ENCODE peak calls at places on chromosomes 5 and 9, in five cellular contexts. N is astrocyte; B is stimulated activated naive CD4-positive, alpha-beta T cell; D is AG10803; P is AG08395. S is an unnamed sample.

GRCh38 chr5:51002368-51002767 is 335.9 kb downstream of the PARP8 start:
- DNase-seq in N (no peak), B (no peak), D (no peak), P (no peak), S (no peak)

GRCh38 chr5:174520420-174521396 is 203.7 kb upstream of the MSX2 start:
- DNase-seq in N (peak; percentile 42), B (no peak), D (no peak), P (no peak), S (no peak)

GRCh38 chr9:72203205-72203803 is 54.1 kb downstream of the GDA start:
- DNase-seq in N (no peak), B (no peak), D (peak; percentile 23), P (peak; percentile 51), S (no peak)

GRCh38 chr9:77422969-77423368 is 225.2 kb downstream of the GNA14 start:
- DNase-seq in N (no peak), B (no peak), D (no peak), P (no peak), S (no peak)

GRCh38 chr5:68137451-68138190 is 77.9 kb upstream of the PIK3R1 start:
- DNase-seq in N (peak; percentile 72), B (no peak), D (peak; percentile 95), P (peak; percentile 82), S (no peak)

GRCh38 chr5:96084874-96085545 is 123.4 kb upstream of the ELL2 start:
- DNase-seq in N (no peak), B (no peak), D (no peak), P (no peak), S (no peak)

GRCh38 chr9:76373173-76373771 is 21.0 kb downstream of the RFK start:
- DNase-seq in N (peak; percentile 85), B (no peak), D (peak; percentile 87), P (peak; percentile 57), S (no peak)

GRCh38 chr5:180353226-180353962 is at the start of gene GFPT2:
- DNase-seq in N (peak; percentile 47), B (peak; percentile 69), D (peak; percentile 74), P (peak; percentile 99), S (peak; percentile 57)

GRCh38 chr5:170642776-170643436 is 139.1 kb downstream of the KCNIP1 start:
- DNase-seq in N (no peak), B (no peak), D (no peak), P (no peak), S (no peak)

GRCh38 chr5:172571413-172571812 is 69.7 kb upstream of the NEURL1B start:
- DNase-seq in N (no peak), B (no peak), D (no peak), P (no peak), S (no peak)

GRCh38 chr5:136631176-136631575 is 265.8 kb upstream of the TRPC7 start:
- DNase-seq in N (peak; percentile 36), B (no peak), D (no peak), P (no peak), S (no peak)

GRCh38 chr9:131024978-131025868 is 16.2 kb downstream of the LAMC3 start:
- DNase-seq in N (no peak), B (no peak), D (no peak), P (no peak), S (no peak)

GRCh38 chr5:53089481-53089976 is 20.0 kb downstream of the MOCS2 start:
- DNase-seq in N (no peak), B (peak; percentile 18), D (no peak), P (no peak), S (no peak)

GRCh38 chr5:170275376-170275994 is 22.1 kb downstream of the LCP2 start:
- DNase-seq in N (no peak), B (peak; percentile 68), D (no peak), P (no peak), S (peak; percentile 64)

GRCh38 chr5:170903075-170903474 is 41.3 kb downstream of the RANBP17 start:
- DNase-seq in N (no peak), B (no peak), D (no peak), P (no peak), S (no peak)

GRCh38 chr5:142641681-142642080 is 44.2 kb downstream of the FGF1 start:
- DNase-seq in N (peak; percentile 37), B (no peak), D (no peak), P (no peak), S (no peak)

GRCh38 chr9:69513291-69513690 is 158.9 kb downstream of the APBA1 start:
- DNase-seq in N (no peak), B (no peak), D (no peak), P (no peak), S (no peak)

GRCh38 chr5:55997742-55998351 is 3.1 kb upstream of the IL6ST start:
- DNase-seq in N (peak; percentile 61), B (no peak), D (peak; percentile 40), P (peak; percentile 40), S (no peak)

GRCh38 chr9:105436753-105437152 is 11.1 kb upstream of the FSD1L start:
- DNase-seq in N (no peak), B (no peak), D (no peak), P (no peak), S (no peak)

GRCh38 chr5:175235251-175235963 is 208.6 kb downstream of the DRD1 start:
- DNase-seq in N (no peak), B (no peak), D (peak; percentile 33), P (peak; percentile 56), S (no peak)

GRCh38 chr9:36906492-36906891 is 127.6 kb downstream of the PAX5 start:
- DNase-seq in N (no peak), B (no peak), D (no peak), P (no peak), S (no peak)

GRCh38 chr9:127505396-127506116 is 54.2 kb downstream of the LRSAM1 start:
- DNase-seq in N (no peak), B (peak; percentile 7), D (peak; percentile 45), P (peak; percentile 58), S (no peak)

GRCh38 chr5:143051244-143052058 is 281.3 kb downstream of the ARHGAP26 start:
- DNase-seq in N (peak; percentile 90), B (no peak), D (peak; percentile 92), P (peak; percentile 80), S (no peak)

GRCh38 chr5:38208782-38209378 is 49.5 kb upstream of the EGFLAM start:
- DNase-seq in N (peak; percentile 16), B (no peak), D (peak; percentile 46), P (peak; percentile 55), S (no peak)